ENCODE peak calls at places on chromosomes 16 and 17, in ten cellular contexts. M is Peyer's patch, E is lower leg skin, S is breast epithelium, B is transverse colon, F is ovary, D is GM12891, A is A549, H is esophagus squamous epithelium, I is heart left ventricle. J is an unnamed sample.

GRCh38 chr17:58020401-58020800 is 13.4 kb upstream of the SRSF1 start:
- DNase-seq in H (no peak), D (no peak), M (no peak), B (no peak), A (no peak), E (no peak), I (no peak), F (no peak), S (no peak), J (no peak)

GRCh38 chr17:66543526-66543925 is 241.1 kb downstream of the PRKCA start:
- DNase-seq in M (no peak), I (no peak), D (no peak), F (no peak), B (no peak), H (no peak), A (no peak), E (no peak), S (no peak), J (no peak)

GRCh38 chr17:55263565-55264272 is 1.0 kb upstream of the HLF start:
- DNase-seq in S (no peak), I (no peak), D (no peak), F (no peak), H (no peak), B (no peak), M (peak), A (no peak), E (no peak), J (no peak)

GRCh38 chr16:19696312-19696711 is 21.7 kb downstream of the KNOP1 start:
- DNase-seq in I (peak), E (peak), D (no peak), M (peak), S (peak), B (peak), H (peak), F (peak), A (peak), J (peak)

GRCh38 chr16:28192811-28193529 is 18.8 kb downstream of the XPO6 start:
- DNase-seq in M (no peak), A (no peak), E (peak), S (no peak), F (no peak), D (peak), I (no peak), H (no peak), B (peak), J (no peak)

GRCh38 chr17:43211123-43211479 is 574 bp upstream of the TMEM106A start:
- DNase-seq in S (no peak), M (no peak), D (no peak), E (no peak), F (no peak), A (no peak), I (no peak), B (no peak), H (no peak), J (no peak)

GRCh38 chr16:11139624-11140375 is 116.2 kb downstream of the SOCS1 start:
- DNase-seq in I (no peak), D (no peak), F (no peak), A (no peak), S (no peak), H (no peak), E (no peak), B (no peak), M (peak), J (no peak)

GRCh38 chr17:19322861-19323260 is 39.7 kb downstream of the B9D1 start:
- DNase-seq in S (no peak), F (no peak), B (no peak), I (no peak), M (no peak), H (no peak), E (no peak), A (no peak), D (no peak), J (no peak)

GRCh38 chr17:1762233-1762905 is 509 bp downstream of the SERPINF1 start:
- DNase-seq in B (no peak), E (no peak), S (no peak), H (no peak), D (no peak), M (no peak), A (no peak), F (peak), I (peak), J (no peak)

GRCh38 chr16:82738699-82739098 is 111.9 kb downstream of the CDH13 start:
- DNase-seq in F (no peak), H (no peak), E (no peak), S (no peak), B (no peak), D (no peak), M (no peak), I (no peak), A (no peak), J (no peak)

GRCh38 chr17:62892870-62893338 is 73.1 kb upstream of the TANC2 start:
- DNase-seq in D (no peak), A (peak), I (peak), S (peak), F (no peak), H (no peak), B (peak), M (no peak), E (no peak), J (peak)

GRCh38 chr16:30060354-30061194 is 5.0 kb upstream of the ALDOA start:
- DNase-seq in F (no peak), D (no peak), M (no peak), A (no peak), B (no peak), I (peak), E (no peak), H (no peak), S (peak), J (no peak)

GRCh38 chr17:61179316-61179715 is 220.3 kb upstream of the TBX2 start:
- DNase-seq in D (no peak), B (no peak), H (no peak), E (no peak), M (no peak), A (no peak), F (no peak), S (no peak), I (no peak), J (no peak)

GRCh38 chr17:48499248-48499647 is 31.6 kb downstream of the HOXB1 start:
- DNase-seq in H (no peak), I (no peak), B (no peak), F (no peak), E (no peak), M (no peak), A (no peak), D (no peak), S (no peak), J (peak)

GRCh38 chr16:21626659-21627277 is 25.6 kb downstream of the IGSF6 start:
- DNase-seq in E (no peak), D (no peak), I (no peak), B (no peak), S (no peak), M (no peak), F (no peak), A (peak), H (no peak), J (no peak)

GRCh38 chr17:75124041-75124818 is 7.3 kb downstream of the NT5C start:
- DNase-seq in H (peak), B (peak), A (peak), I (peak), F (no peak), S (no peak), D (no peak), E (peak), M (peak), J (peak)

GRCh38 chr16:68798398-68798797 is 44.9 kb upstream of the TANGO6 start:
- DNase-seq in F (no peak), E (no peak), H (no peak), S (peak), D (no peak), I (no peak), B (no peak), M (no peak), A (no peak), J (no peak)

GRCh38 chr16:23368469-23368868 is 66.4 kb downstream of the SCNN1B start:
- DNase-seq in S (no peak), B (no peak), D (no peak), I (no peak), H (no peak), M (no peak), A (no peak), F (no peak), E (no peak), J (peak)

GRCh38 chr17:17088511-17089205 is 46.4 kb downstream of the MPRIP start:
- DNase-seq in B (peak), S (no peak), H (no peak), I (no peak), E (peak), F (no peak), A (no peak), D (no peak), M (no peak), J (no peak)

GRCh38 chr16:48963901-48964615 is 317.6 kb downstream of the CBLN1 start:
- DNase-seq in H (no peak), D (no peak), E (peak), M (no peak), A (peak), I (no peak), F (no peak), B (no peak), S (no peak), J (peak)

GRCh38 chr17:57553525-57553924 is 191.6 kb downstream of the CCDC182 start:
- DNase-seq in F (peak), E (no peak), A (no peak), M (no peak), B (no peak), S (no peak), I (no peak), D (no peak), H (no peak), J (peak)

GRCh38 chr16:84143784-84144199 is 1.2 kb downstream of the HSDL1 start:
- DNase-seq in D (no peak), M (no peak), H (no peak), S (no peak), E (no peak), F (no peak), I (no peak), A (no peak), B (no peak), J (no peak)

GRCh38 chr16:84144859-84145639 is at the start of the genes DNAAF1 and HSDL1:
- DNase-seq in M (peak), D (peak), E (peak), B (peak), I (peak), A (peak), S (peak), H (peak), F (peak), J (peak)

GRCh38 chr16:84144301-84144858 is 597 bp downstream of the HSDL1 start:
- DNase-seq in H (no peak), E (peak), F (peak), M (peak), D (peak), S (no peak), B (peak), A (peak), I (no peak), J (peak)

GRCh38 chr16:84141143-84141670 is 3.8 kb downstream of the HSDL1 start:
- DNase-seq in S (no peak), I (no peak), H (no peak), E (no peak), M (no peak), B (no peak), D (no peak), A (peak), F (no peak), J (no peak)

GRCh38 chr16:84143081-84143480 is 1.9 kb downstream of the HSDL1 start:
- DNase-seq in F (no peak), A (no peak), E (no peak), S (no peak), B (no peak), I (no peak), D (no peak), H (no peak), M (no peak), J (no peak)
- TF ChIP-seq POLR2A in F (no peak), A (no peak), E (no peak), S (no peak), B (no peak), I (no peak), D (no peak), H (no peak), M (no peak), J (no peak)

GRCh38 chr17:5080591-5080990 is 2.3 kb downstream of the ZFP3 start:
- DNase-seq in D (no peak), E (no peak), M (no peak), S (no peak), B (no peak), H (no peak), A (no peak), F (no peak), I (no peak), J (no peak)

GRCh38 chr17:5077781-5078105 is 524 bp upstream of the ZFP3 start:
- DNase-seq in I (no peak), M (no peak), D (no peak), A (no peak), H (no peak), F (no peak), S (no peak), B (no peak), E (no peak), J (no peak)

GRCh38 chr17:5078106-5079028 is at the start of gene ZFP3:
- DNase-seq in I (peak), B (peak), F (peak), A (peak), S (peak), E (peak), D (peak), H (peak), M (peak), J (no peak)
- TF ChIP-seq POLR2A in I (peak), B (peak), F (no peak), A (peak), S (no peak), E (no peak), D (peak), H (no peak), M (peak), J (peak)

DNA sequence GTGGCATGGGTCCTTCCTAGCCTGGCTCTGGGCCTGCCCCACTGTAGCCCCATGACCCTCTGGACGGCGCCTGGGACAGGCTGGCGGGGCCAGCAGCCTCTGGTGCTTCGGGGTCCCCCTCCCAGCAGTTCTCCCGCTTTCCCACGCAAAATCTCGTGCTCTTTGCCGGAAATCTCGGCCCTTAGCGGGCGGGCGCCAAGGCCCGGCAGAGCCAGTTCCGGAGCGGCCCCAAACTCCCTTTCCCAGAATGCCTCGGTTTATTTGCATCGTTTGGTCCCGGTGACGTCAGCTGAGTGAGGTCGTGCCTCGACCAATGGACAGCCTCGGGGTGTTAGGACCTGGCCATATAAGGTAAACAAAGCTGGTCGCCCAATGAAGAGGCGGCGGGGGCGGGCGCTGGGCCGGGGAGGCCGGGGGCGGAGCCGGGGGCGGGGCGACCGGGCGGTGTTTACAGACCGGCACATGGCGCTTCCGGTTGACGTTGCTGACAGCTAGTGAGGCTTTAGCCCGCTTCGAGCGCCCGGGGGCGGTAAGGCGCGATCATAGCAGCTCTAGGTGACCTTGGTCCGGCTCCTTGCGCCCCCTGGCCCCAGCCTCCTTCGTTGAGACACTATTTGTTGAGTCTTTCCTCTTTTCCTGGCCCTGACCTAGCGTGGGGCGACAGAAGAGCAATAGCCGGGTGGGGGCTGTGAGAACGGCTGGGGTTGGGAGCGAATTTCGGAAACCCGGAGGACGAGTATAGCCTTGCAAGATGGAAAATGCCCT is 1.5 kb upstream of the UBALD1 start:
- DNase-seq in I (peak), M (peak), E (peak), A (peak), S (peak), F (peak), D (peak), H (peak), B (peak), J (peak)
- TF ChIP-seq POLR2A in I (peak), M (peak), E (no peak), A (peak), S (peak), F (peak), D (peak), H (no peak), B (peak), J (peak)

DNA sequence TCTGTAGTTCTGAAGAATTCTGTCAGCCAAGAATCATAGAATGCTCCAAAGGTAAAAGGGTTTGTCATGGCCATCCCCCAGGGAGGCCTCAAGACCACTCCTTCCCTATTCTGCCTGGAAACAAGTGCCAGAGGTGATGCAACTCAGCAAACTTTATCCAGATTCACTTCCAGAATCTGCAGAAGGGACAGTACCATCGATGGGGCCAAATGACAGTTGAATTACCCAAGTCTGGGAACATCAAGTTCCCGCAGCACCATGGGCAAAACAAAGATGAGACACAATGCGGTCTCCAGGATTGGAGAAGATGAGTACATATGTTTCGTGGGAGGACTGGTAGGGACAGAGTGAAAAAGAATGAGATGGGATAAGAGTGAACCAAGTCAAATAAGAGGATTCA is 13.7 kb upstream of the TAT start:
- DNase-seq in E (no peak), A (no peak), S (no peak), F (no peak), M (no peak), B (no peak), H (no peak), I (no peak), D (no peak), J (no peak)
- TF ChIP-seq POLR2A in E (no peak), A (no peak), S (no peak), F (no peak), M (no peak), B (no peak), H (no peak), I (no peak), D (no peak), J (no peak)

DNA sequence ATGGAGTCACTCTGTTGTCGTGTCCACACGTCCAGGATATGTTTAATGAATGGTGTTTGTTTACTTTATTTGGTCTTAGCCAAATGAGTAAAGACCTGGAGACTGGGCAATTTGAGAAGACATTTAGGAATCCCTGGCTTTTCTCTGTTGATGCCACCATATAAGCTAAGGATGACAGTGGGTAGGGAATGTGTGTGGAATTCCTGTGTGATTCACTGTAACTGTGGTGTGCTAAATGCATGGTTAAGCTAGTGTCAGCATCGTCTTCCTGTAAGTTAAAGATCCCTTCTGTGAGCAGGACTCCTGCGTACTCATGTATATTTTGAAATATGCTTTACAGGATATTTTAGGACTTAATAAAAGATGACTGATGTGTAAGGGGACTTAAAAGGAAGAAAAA is 26.4 kb downstream of the GOSR1 start:
- DNase-seq in A (no peak), H (no peak), D (no peak), B (no peak), M (no peak), F (no peak), I (no peak), E (no peak), S (no peak), J (no peak)
- TF ChIP-seq POLR2A in A (no peak), H (no peak), D (no peak), B (no peak), M (no peak), F (no peak), I (no peak), E (no peak), S (no peak), J (no peak)

DNA sequence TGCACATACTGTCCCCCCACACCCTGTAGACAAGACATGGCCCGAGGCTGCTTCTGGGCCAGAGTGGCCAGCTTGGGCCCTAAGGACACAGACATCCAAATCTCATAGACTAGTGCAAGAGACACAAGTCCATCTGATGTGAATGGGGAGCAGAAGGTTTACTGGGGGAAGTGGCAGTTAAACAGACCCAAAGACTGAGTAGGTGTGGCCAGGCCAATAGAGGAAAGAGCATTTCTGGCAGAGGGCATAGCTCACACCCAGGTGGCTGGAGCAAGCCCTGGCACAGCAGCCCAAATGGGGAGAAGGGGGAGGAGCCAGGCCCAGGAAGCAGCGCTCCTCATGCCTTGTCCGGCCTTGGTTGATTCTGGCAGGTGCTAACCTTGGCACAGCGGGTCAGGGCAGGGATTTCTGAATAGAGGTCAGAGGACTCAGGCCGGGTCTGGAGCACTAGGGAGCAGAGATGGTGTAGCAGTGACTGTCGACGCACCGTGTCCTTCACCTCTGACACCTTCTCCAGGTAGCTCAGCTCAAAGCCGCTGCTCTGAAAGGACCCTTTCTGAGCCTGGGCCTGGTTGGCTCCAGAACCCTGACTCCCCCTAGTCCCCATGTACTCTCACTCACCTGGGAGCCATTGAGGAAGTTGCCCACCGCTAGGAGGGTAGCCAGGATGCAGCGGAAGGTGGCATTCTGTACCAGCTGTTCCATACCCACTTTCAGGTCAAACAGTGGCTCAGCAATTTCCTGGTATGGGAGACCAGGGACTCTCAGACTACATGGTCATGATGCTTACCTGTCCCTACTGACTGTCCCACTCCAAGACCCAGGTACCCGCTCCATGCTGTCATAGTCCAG is 4.1 kb downstream of the TMEM208 start:
- DNase-seq in D (no peak), H (no peak), A (no peak), M (peak), E (no peak), S (no peak), F (no peak), B (no peak), I (peak), J (no peak)
- TF ChIP-seq POLR2A in D (no peak), H (no peak), A (no peak), M (no peak), E (no peak), S (no peak), F (no peak), B (no peak), I (no peak), J (no peak)

GRCh38 chr17:76153202-76153601 is 12.2 kb upstream of the FOXJ1 start:
- DNase-seq in S (no peak), D (no peak), A (no peak), E (peak), B (no peak), M (peak), I (no peak), H (no peak), F (no peak), J (no peak)
- TF ChIP-seq POLR2A in S (no peak), D (no peak), A (no peak), E (no peak), B (no peak), M (no peak), I (no peak), H (no peak), F (no peak), J (no peak)

DNA sequence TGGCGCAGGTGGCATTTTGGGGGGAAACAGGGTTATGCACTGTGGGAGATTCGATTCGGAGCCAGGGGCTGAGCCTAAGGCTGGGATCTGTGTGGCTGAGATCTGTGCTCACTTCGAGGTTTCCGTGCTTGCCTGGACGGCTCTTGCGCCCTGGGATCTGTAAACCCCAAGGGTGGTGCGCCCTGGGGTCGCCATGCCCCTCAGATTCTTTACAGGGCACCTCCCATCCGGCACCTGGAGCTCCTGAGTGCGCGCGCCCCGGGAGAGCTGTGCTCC is 377 bp downstream of the SLC13A5 start:
- DNase-seq in H (no peak), I (no peak), E (peak), S (no peak), A (no peak), M (no peak), F (no peak), B (no peak), D (no peak), J (no peak)
- TF ChIP-seq POLR2A in H (no peak), I (no peak), E (no peak), S (no peak), A (no peak), M (no peak), F (no peak), B (no peak), D (no peak), J (no peak)

J was measured in H54.